ENCODE peak calls at places on chromosomes 12 and 14, in four cellular contexts. J is progenitor cell of endocrine pancreas, P is mesothelial cell of epicardium, X is nephron progenitor cell. U is an unnamed sample.

GRCh38 chr14:73755434-73756014 is 41.3 kb upstream of the PNMA1 start:
- DNase-seq in J (no peak), P (no peak), X (no peak), U (no peak)

GRCh38 chr12:76277480-76277879 is 70.7 kb downstream of the BBS10 start:
- DNase-seq in J (no peak), P (no peak), X (no peak), U (no peak)

GRCh38 chr12:57712671-57713070 is 18.7 kb downstream of the OS9 start:
- DNase-seq in J (no peak), P (no peak), X (no peak), U (no peak)

GRCh38 chr14:51225751-51226150 is 14.3 kb upstream of the TMX1 start:
- DNase-seq in J (no peak), P (no peak), X (no peak), U (no peak)

GRCh38 chr12:41190360-41190759 is 2.2 kb downstream of the PDZRN4 start:
- DNase-seq in J (no peak), P (no peak), X (peak), U (no peak)

GRCh38 chr14:90795744-90796143 is 20.5 kb downstream of the TTC7B start:
- DNase-seq in J (no peak), P (no peak), X (no peak), U (no peak)

GRCh38 chr12:122918827-122919226 is 22.9 kb upstream of the VPS37B start:
- DNase-seq in J (no peak), P (no peak), X (no peak), U (no peak)

GRCh38 chr12:107515446-107515958 is 170.1 kb upstream of the PWP1 start:
- DNase-seq in J (no peak), P (no peak), X (no peak), U (no peak)

GRCh38 chr12:7935773-7936581 is at the start of gene SLC2A3:
- DNase-seq in J (no peak), P (no peak), X (peak), U (peak)

GRCh38 chr14:91872517-91873470 is 5.5 kb upstream of the TC2N start:
- DNase-seq in J (no peak), P (no peak), X (no peak), U (no peak)

GRCh38 chr12:52243774-52244614 is 11.0 kb downstream of the KRT7 start:
- DNase-seq in J (no peak), P (no peak), X (no peak), U (no peak)

GRCh38 chr12:29739279-29739991 is 44.3 kb downstream of the TMTC1 start:
- DNase-seq in J (no peak), P (no peak), X (no peak), U (no peak)

GRCh38 chr14:19838433-19838832 is 34.9 kb downstream of the OR4N2 start:
- DNase-seq in J (no peak), P (no peak), X (no peak), U (no peak)

GRCh38 chr12:125028106-125028505 is 34.7 kb downstream of the BRI3BP start:
- DNase-seq in J (no peak), P (no peak), X (no peak), U (no peak)

GRCh38 chr12:109952160-109952858 is 43.9 kb downstream of the GIT2 start:
- DNase-seq in J (no peak), P (no peak), X (no peak), U (no peak)

GRCh38 chr14:89650077-89650978 is 233.3 kb upstream of the FOXN3 start:
- DNase-seq in J (no peak), P (no peak), X (no peak), U (no peak)

GRCh38 chr12:56124133-56124532 is 3.9 kb upstream of the ESYT1 start:
- DNase-seq in J (no peak), P (no peak), X (no peak), U (no peak)

GRCh38 chr12:90816353-90817089 is 138.5 kb downstream of the CCER1 start:
- DNase-seq in J (no peak), P (no peak), X (no peak), U (no peak)

GRCh38 chr12:12938541-12938940 is 13.4 kb downstream of the GPRC5D start:
- DNase-seq in J (no peak), P (no peak), X (no peak), U (no peak)

GRCh38 chr12:68185598-68185997 is 26.1 kb upstream of the IFNG start:
- DNase-seq in J (no peak), P (no peak), X (no peak), U (no peak)

GRCh38 chr12:107491856-107492255 is 193.7 kb upstream of the PWP1 start:
- DNase-seq in J (no peak), P (no peak), X (no peak), U (no peak)

GRCh38 chr12:108241961-108242360 is 97.2 kb downstream of the CMKLR1 start:
- DNase-seq in J (no peak), P (no peak), X (no peak), U (no peak)

GRCh38 chr12:89671469-89671868 is 37.2 kb downstream of the ATP2B1 start:
- DNase-seq in J (no peak), P (no peak), X (no peak), U (no peak)

GRCh38 chr12:117130806-117131205 is 31.6 kb upstream of the TESC start:
- DNase-seq in J (no peak), P (no peak), X (no peak), U (no peak)

GRCh38 chr12:47317182-47317915 is 237.6 kb upstream of the AMIGO2 start:
- DNase-seq in J (no peak), P (no peak), X (no peak), U (no peak)

GRCh38 chr12:52259850-52260249 is 14.6 kb upstream of the KRT86 start:
- DNase-seq in J (no peak), P (no peak), X (no peak), U (no peak)

GRCh38 chr12:31321565-31322228 is 4.3 kb downstream of the SINHCAF start:
- DNase-seq in J (no peak), P (no peak), X (no peak), U (no peak)

GRCh38 chr12:26799741-26800140 is 33.3 kb downstream of the ITPR2 start:
- DNase-seq in J (no peak), P (no peak), X (no peak), U (no peak)

GRCh38 chr14:60563113-60563512 is 54.2 kb downstream of the SIX6 start:
- DNase-seq in J (no peak), P (no peak), X (no peak), U (no peak)

GRCh38 chr12:50186667-50187066 is 19.5 kb upstream of the CERS5 start:
- DNase-seq in J (no peak), P (no peak), X (no peak), U (no peak)

GRCh38 chr12:50185975-50186663 is 18.9 kb upstream of the CERS5 start:
- DNase-seq in J (no peak), P (no peak), X (no peak), U (no peak)

GRCh38 chr12:50187084-50187900 is 20.1 kb upstream of the CERS5 start:
- DNase-seq in J (no peak), P (no peak), X (no peak), U (no peak)

GRCh38 chr12:50188875-50189575 is 21.9 kb upstream of the CERS5 start:
- DNase-seq in J (no peak), P (no peak), X (no peak), U (no peak)

DNA sequence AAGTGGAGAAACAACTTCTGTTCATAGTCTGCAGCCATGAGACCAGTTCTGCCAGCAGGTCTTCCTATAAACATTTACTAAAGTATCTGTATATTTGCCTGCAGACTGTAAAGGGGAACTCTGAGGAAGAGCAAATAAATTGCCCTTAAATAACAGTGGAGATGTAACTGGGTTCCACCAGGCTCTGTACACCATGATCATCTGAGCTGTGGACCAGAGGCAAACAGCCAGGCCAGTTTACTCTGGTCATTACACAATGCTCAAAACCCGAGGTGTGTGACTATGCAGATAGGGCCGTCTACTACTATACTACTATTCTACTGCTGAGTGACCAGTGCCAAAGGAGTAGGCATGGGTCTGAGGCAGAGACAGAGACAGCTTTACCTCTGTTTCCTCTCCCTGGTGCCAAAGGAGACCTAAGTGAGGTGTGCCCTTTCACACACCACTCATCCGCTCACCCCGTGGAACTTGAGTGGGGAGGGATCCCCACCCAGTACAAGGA is 21.2 kb upstream of the CERS5 start:
- DNase-seq in J (no peak), P (no peak), X (no peak), U (no peak)
- TF ChIP-seq CTCF in J (no peak), P (no peak), X (no peak), U (no peak)

DNA sequence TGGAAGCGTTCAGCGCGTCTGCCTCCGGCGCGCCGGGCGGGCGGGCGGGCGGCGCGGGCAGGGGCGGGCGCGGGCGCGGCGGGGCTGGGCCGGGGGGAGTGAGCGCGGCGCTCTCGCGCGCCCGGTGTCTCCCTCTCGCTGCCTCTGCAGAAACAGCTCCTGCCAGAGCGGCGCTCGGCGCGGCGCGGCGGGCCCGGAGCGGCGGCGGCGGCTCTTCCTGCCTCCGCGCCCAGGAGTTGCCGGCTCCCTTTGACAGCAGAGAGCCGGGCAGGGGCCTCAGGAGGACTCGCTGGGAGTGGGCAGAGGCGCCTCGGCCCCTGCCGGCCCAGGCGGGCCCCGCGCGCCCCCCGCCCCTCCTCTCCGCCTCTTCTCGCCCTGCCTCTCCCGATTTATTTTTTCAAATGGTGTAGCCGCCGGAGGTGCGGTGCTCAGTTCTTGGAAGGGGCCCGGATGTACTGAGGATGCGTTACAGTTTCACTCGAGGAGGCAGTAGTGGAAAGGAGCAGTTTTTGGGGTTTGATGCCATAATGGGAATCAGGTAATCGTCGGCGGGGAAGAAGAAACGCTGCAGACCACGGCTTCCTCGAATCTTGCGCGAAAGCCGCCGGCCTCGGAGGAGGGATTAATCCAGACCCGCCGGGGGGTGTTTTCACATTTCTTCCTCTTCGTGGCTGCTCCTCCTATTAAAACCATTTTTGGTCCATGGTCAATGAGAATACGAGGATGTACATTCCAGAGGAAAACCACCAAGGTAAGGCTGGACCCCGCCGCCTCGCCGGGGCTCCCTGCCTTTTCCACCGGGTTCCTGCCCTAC is at the start of gene CACNA1C:
- DNase-seq in J (peak), P (peak), X (peak), U (no peak)
- TF ChIP-seq CTCF in J (peak), P (no peak), X (no peak), U (no peak)

DNA sequence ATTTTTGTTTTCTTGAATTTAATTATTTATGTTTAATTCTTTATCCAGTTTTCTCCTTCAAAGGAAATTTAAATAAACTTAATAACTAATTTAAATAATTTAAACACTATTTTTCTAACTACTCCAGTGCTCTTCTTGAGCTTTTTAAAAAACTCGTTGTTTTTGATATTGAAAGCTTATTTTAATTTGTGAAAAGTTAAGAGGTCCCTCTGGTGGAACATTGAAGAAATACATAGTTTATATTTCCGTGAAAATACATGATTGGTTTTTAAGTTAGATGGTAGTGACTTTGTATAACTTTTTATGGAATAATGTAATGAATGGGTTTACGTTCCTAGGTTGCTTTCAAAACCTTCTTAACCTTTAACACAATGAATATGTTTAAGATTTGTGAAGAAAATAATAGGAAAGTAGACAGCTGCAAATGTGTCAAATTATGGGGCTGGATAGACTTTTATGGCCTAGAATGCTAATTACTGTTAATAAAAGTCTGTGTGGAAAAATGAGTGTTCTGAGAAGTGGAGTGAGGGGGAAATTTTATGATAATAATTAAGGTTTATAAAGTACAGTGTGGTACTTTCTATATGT is 45.9 kb upstream of the MSRB3 start:
- DNase-seq in J (no peak), P (no peak), X (no peak), U (no peak)
- TF ChIP-seq CTCF in J (peak), P (peak), X (peak), U (no peak)

GRCh38 chr12:84201976-84202375 is 710.6 kb downstream of the SLC6A15 start:
- DNase-seq in J (no peak), P (no peak), X (peak), U (no peak)
- TF ChIP-seq CTCF in J (no peak), P (no peak), X (no peak), U (no peak)

GRCh38 chr14:52650774-52651173 is 44.6 kb downstream of the ERO1A start:
- DNase-seq in J (no peak), P (no peak), X (no peak), U (no peak)
- TF ChIP-seq CTCF in J (no peak), P (no peak), X (no peak), U (no peak)

U was measured in activated B cell treated with CpG ODN at 0.5 μM for 24 hours.